ENCODE peak calls at places on chromosomes 13 and 19, in five cellular contexts. S, L, J, Y and Z are unnamed samples.

GRCh38 chr19:47274891-47275865 is 493 bp downstream of the INAFM1 start:
- DNase-seq in S (no peak), L (no peak), J (no peak), Y (no peak), Z (no peak)

GRCh38 chr19:39411006-39411831 is 1.2 kb upstream of the PLEKHG2 start:
- DNase-seq in S (peak), L (peak), J (peak), Y (no peak), Z (peak)

GRCh38 chr19:47699360-47699917 is 13.8 kb upstream of the EHD2 start:
- DNase-seq in S (peak), L (peak), J (peak), Y (no peak), Z (no peak)

GRCh38 chr13:32048816-32049215 is 17.2 kb downstream of the FRY start:
- DNase-seq in S (no peak), L (no peak), J (peak), Y (no peak), Z (no peak)

GRCh38 chr19:3135961-3136683 is at the start of gene GNA15:
- DNase-seq in S (peak), L (no peak), J (peak), Y (no peak), Z (no peak)

GRCh38 chr13:45546410-45546765 is 69.2 kb downstream of the ERICH6B start:
- DNase-seq in S (no peak), L (no peak), J (no peak), Y (peak), Z (no peak)

GRCh38 chr19:3823345-3823704 is 37.1 kb upstream of the MATK start:
- DNase-seq in S (no peak), L (no peak), J (no peak), Y (no peak), Z (no peak)

GRCh38 chr19:996051-996838 is 4.0 kb upstream of the GRIN3B start:
- DNase-seq in S (peak), L (peak), J (peak), Y (no peak), Z (no peak)

GRCh38 chr19:34393629-34394028 is 10.6 kb upstream of the PDCD2L start:
- DNase-seq in S (no peak), L (no peak), J (no peak), Y (no peak), Z (no peak)

GRCh38 chr13:100650321-100650720 is 24.3 kb downstream of the TMTC4 start:
- DNase-seq in S (no peak), L (no peak), J (no peak), Y (no peak), Z (no peak)

GRCh38 chr13:72255908-72256307 is 388.9 kb upstream of the DACH1 start:
- DNase-seq in S (no peak), L (no peak), J (peak), Y (no peak), Z (no peak)

GRCh38 chr19:11944656-11945055 is 19.7 kb downstream of the ZNF700 start:
- DNase-seq in S (no peak), L (no peak), J (no peak), Y (no peak), Z (no peak)

GRCh38 chr13:114082849-114083645 is 49.4 kb downstream of the RASA3 start:
- DNase-seq in S (no peak), L (no peak), J (no peak), Y (no peak), Z (no peak)

GRCh38 chr19:41696402-41697197 is 8.5 kb upstream of the CEACAM7 start:
- DNase-seq in S (peak), L (no peak), J (peak), Y (no peak), Z (peak)

GRCh38 chr19:56316728-56317127 is 2.1 kb upstream of the ZSCAN5A start:
- DNase-seq in S (no peak), L (no peak), J (no peak), Y (no peak), Z (no peak)

GRCh38 chr19:55178781-55179569 is 1.1 kb downstream of the SYT5 start:
- DNase-seq in S (peak), L (peak), J (peak), Y (no peak), Z (no peak)

GRCh38 chr13:30477346-30478235 is 11.9 kb upstream of the HMGB1 start:
- DNase-seq in S (no peak), L (no peak), J (peak), Y (no peak), Z (no peak)

GRCh38 chr19:19595171-19595701 is 23.3 kb downstream of the PBX4 start:
- DNase-seq in S (peak), L (peak), J (peak), Y (no peak), Z (no peak)

GRCh38 chr13:42048625-42049453 is at the start of gene DGKH:
- DNase-seq in S (peak), L (peak), J (peak), Y (no peak), Z (peak)

GRCh38 chr13:23477096-23477495 is 43.6 kb upstream of the SACS start:
- DNase-seq in S (no peak), L (peak), J (no peak), Y (no peak), Z (no peak)

GRCh38 chr13:60591348-60591747 is 194.3 kb downstream of the TDRD3 start:
- DNase-seq in S (no peak), L (peak), J (peak), Y (no peak), Z (no peak)

GRCh38 chr19:5738423-5738822 is 18.0 kb downstream of the CATSPERD start:
- DNase-seq in S (no peak), L (no peak), J (no peak), Y (no peak), Z (no peak)

GRCh38 chr13:75250526-75251183 is 231.3 kb downstream of the TBC1D4 start:
- DNase-seq in S (no peak), L (peak), J (no peak), Y (peak), Z (no peak)

GRCh38 chr19:45249261-45250033 is 1.6 kb upstream of the MARK4 start:
- DNase-seq in S (no peak), L (no peak), J (no peak), Y (no peak), Z (no peak)

GRCh38 chr13:97256343-97256783 is 34.2 kb downstream of the MBNL2 start:
- DNase-seq in S (no peak), L (peak), J (no peak), Y (no peak), Z (no peak)

GRCh38 chr13:105231579-105231978 is 1303.9 kb downstream of the EFNB2 start:
- DNase-seq in S (no peak), L (no peak), J (no peak), Y (no peak), Z (no peak)

GRCh38 chr13:90640976-90641375 is 706.5 kb upstream of the MIR17HG start:
- DNase-seq in S (no peak), L (no peak), J (no peak), Y (no peak), Z (no peak)

GRCh38 chr19:38543807-38544568 is 73.8 kb downstream of the MAP4K1 start:
- DNase-seq in S (peak), L (peak), J (peak), Y (no peak), Z (no peak)

DNA sequence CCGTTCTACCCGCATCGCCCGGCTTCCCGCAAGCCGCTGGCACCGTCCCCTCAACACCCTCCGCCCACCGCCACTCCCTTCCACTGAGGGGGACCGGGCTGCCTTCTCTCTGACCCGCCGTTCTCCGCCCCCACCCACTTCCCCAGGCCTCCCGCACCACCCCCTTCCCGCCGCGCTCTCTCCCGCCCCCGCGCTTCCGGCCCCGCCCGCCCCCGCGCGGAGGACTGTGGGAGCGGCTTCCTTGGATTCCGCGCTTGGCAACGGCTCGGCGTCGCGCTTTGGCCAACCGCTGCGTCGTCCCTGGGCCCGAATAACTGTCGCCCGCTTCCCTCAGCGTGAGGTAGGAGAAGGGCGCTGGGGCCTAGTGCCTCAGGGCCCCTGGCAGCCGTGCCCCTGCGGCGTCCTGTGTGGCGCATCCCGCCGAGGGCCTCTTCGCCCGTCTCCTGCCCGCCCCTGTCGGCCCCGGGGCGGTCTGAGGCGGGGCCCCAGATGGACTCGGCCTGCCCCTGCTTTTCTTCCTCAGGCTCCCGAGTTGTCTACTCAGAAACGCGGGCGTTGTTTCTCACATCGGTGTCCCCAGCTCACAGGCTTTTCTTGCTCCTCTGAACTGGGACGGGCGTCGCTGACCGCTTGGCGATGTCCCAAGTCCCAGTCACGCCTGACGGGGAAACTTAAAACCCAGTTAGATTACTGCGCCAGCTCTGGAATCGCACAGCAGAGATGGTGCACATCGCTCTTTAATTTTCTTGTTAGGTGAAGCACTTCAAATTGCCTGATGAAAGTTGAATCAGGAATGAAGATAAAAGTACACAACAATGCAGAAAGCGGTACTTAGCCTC is at the start of gene IFT88:
- DNase-seq in S (peak), L (peak), J (peak), Y (peak), Z (peak)
- TF ChIP-seq POLR2A in S (no peak), L (peak), J (peak), Y (no peak), Z (peak)

DNA sequence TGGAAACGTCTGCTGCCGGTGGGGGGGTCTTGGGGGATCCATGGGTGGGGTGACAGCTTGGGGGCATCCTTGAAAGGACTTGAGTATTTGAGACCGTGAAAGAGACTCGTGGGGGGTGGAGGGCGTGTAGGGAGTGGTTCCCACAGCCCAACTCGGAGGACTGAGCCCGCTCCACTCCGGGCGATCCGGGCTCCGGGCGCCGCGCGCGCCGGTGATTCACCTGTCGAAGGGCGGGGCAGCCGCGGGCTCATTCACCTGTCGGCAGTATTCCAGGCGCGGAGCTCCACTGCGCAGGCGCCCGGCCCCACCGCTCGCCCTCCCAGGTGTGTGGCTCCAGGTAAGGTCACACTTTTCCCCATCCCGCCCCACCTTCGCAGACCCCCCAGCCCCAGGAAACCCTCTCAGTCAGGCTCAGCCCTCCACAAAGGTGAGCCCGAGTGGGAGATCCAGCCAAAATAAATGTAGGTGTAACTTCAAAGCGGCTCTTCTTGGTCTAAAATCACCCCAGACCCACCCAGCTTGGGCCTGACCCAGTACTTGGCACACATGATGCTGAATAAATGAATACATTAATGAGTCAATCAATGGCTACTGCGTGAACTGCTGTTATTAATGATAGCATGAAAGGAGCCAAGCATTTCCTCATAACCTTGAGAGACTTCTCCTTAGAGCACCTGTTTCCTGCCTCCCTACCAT is 4.7 kb downstream of the NOTCH3 start:
- DNase-seq in S (peak), L (no peak), J (no peak), Y (no peak), Z (peak)
- TF ChIP-seq POLR2A in S (no peak), L (no peak), J (no peak), Y (no peak), Z (no peak)

GRCh38 chr19:18593367-18594095 is 4.9 kb downstream of the REX1BD start:
- DNase-seq in S (no peak), L (no peak), J (no peak), Y (no peak), Z (no peak)

GRCh38 chr19:18591735-18592385 is 3.3 kb downstream of the REX1BD start:
- DNase-seq in S (no peak), L (no peak), J (no peak), Y (no peak), Z (no peak)

GRCh38 chr19:18594096-18594823 is 5.7 kb downstream of the REX1BD start:
- DNase-seq in S (peak), L (peak), J (peak), Y (no peak), Z (no peak)

GRCh38 chr19:18596752-18597157 is 8.2 kb downstream of the REX1BD start:
- DNase-seq in S (peak), L (no peak), J (peak), Y (no peak), Z (no peak)

DNA sequence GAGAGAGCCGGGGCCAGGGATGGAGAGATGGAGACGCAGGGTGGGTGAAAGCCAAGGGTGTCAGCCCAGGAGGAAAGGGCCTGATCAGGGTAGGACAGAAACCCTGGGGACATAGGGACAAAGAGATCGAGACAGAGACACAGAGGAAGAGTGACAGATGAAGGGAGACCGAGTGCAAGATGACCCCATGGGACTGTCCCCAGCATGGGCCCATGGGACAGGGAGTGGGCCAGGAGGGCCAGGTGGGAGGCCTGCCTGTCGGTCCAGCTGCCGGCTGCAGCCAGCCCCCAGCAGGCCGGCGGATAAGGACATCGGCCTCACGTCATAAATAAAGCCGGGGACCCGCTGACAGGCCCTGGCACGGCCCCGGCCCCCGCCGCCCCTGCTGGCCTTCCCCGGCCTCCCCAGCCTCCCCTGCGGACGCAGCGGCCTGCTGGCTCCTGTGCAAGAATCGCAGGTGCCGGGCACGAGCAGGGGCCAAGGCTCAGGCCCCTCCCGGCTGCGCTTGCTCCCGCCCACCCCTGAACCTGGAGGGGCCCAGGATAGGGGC is 6.3 kb downstream of the REX1BD start:
- DNase-seq in S (no peak), L (no peak), J (no peak), Y (no peak), Z (no peak)
- TF ChIP-seq POLR2A in S (no peak), L (no peak), J (no peak), Y (no peak), Z (no peak)

DNA sequence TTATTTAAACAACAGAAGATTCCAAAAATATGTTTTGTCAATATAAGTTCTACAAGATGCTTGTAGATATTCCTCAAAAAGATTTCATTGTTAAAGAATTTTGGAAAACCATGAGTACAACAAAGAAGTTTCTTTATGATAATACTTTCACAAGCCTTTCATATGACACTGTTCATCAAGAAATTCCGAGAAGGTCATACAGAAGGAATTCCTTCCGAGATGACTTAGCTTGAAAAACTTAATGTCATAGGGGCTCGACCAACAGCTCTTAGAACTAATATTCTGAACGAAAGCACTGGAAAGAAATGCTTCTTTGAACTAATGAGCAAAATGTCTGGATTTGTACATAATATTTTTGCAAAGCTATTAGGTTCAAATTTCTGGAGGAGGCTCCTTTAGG is 403.4 kb downstream of the KLF5 start:
- DNase-seq in S (no peak), L (peak), J (no peak), Y (no peak), Z (no peak)
- TF ChIP-seq POLR2A in S (no peak), L (no peak), J (no peak), Y (no peak), Z (no peak)

GRCh38 chr19:51031880-51032225 is 2.9 kb downstream of the KLK12 start:
- DNase-seq in S (no peak), L (no peak), J (no peak), Y (no peak), Z (no peak)
- TF ChIP-seq POLR2A in S (no peak), L (no peak), J (no peak), Y (no peak), Z (no peak)

GRCh38 chr19:50796128-50796633 is 6.0 kb downstream of the ACP4 start:
- DNase-seq in S (no peak), L (no peak), J (peak), Y (no peak), Z (no peak)
- TF ChIP-seq POLR2A in S (no peak), L (no peak), J (no peak), Y (no peak), Z (no peak)

GRCh38 chr19:50377517-50377916 is 1.3 kb downstream of the NR1H2 start:
- DNase-seq in S (no peak), L (no peak), J (no peak), Y (no peak), Z (no peak)

GRCh38 chr19:50378169-50378862 is 2.1 kb downstream of the NR1H2 start:
- DNase-seq in S (no peak), L (no peak), J (no peak), Y (no peak), Z (no peak)

GRCh38 chr19:50378863-50379236 is 2.6 kb downstream of the NR1H2 start:
- DNase-seq in S (no peak), L (no peak), J (no peak), Y (no peak), Z (no peak)

GRCh38 chr19:50377051-50377441 is 789 bp downstream of the NR1H2 start:
- DNase-seq in S (peak), L (no peak), J (no peak), Y (no peak), Z (no peak)

GRCh38 chr19:50376166-50377050 is at the start of gene NR1H2:
- DNase-seq in S (peak), L (peak), J (peak), Y (peak), Z (peak)
- TF ChIP-seq POLR2A in S (no peak), L (peak), J (peak), Y (no peak), Z (peak)

DNA sequence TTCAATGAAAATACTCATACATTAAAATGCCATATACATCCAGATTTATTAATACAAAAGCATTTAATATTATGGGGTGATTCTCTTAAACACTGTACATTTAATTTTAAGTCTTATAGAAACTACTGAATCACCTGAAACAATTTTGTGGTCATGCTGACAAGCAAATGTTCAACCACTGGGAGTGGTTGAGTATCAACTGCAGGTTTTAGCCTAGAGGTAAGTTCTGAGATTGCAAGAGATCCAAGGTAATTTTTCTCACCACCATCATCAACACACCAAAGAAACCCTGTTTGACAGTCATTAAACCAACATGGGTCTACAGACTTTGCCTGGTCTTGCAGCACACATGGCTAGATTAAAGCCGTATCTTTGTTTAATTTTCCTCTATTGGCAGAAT is 196.3 kb downstream of the LHFPL6 start:
- DNase-seq in S (no peak), L (no peak), J (no peak), Y (no peak), Z (no peak)
- TF ChIP-seq POLR2A in S (no peak), L (no peak), J (no peak), Y (no peak), Z (no peak)

GRCh38 chr19:53865523-53865917 is 2.2 kb upstream of the MYADM start:
- DNase-seq in S (no peak), L (no peak), J (peak), Y (no peak), Z (no peak)

GRCh38 chr19:53865918-53866696 is 1.6 kb upstream of the MYADM start:
- DNase-seq in S (peak), L (peak), J (peak), Y (no peak), Z (peak)

GRCh38 chr19:53868892-53869804 is 1.5 kb downstream of the MYADM start:
- DNase-seq in S (peak), L (peak), J (peak), Y (peak), Z (peak)

GRCh38 chr19:53868091-53868891 is 608 bp downstream of the MYADM start:
- DNase-seq in S (peak), L (peak), J (peak), Y (no peak), Z (peak)

GRCh38 chr19:53867225-53868090 is at the start of gene MYADM:
- DNase-seq in S (peak), L (peak), J (peak), Y (peak), Z (peak)
- TF ChIP-seq POLR2A in S (no peak), L (peak), J (peak), Y (peak), Z (peak)